ENCODE peak calls at places on chromosomes 13 and 19, in eight cellular contexts. Y, L, B, T, F, C, E and K are unnamed samples. For H4K20me1, the result is how much of the 10 kb centered on the place peaks cover.

GRCh38 chr13:42658019-42658418 is 84.1 kb downstream of the TNFSF11 start:
- DNase-seq in Y (no peak), L (no peak), B (no peak), T (no peak), F (no peak), C (no peak), E (no peak), K (no peak)

GRCh38 chr13:41611385-41611784 is 154.0 kb downstream of the RGCC start:
- DNase-seq in Y (no peak), L (no peak), B (no peak), T (no peak), F (peak), C (no peak), E (no peak), K (no peak)

GRCh38 chr13:109787135-109787954 is 962 bp upstream of the IRS2 start:
- DNase-seq in Y (no peak), L (peak), B (no peak), T (peak), F (peak), C (peak), E (peak), K (no peak)

GRCh38 chr13:82772802-82773201 is 1109.5 kb downstream of the SLITRK1 start:
- DNase-seq in Y (no peak), L (peak), B (no peak), T (no peak), F (no peak), C (peak), E (peak), K (peak)

GRCh38 chr13:109989155-109989554 is 202.8 kb upstream of the IRS2 start:
- DNase-seq in Y (no peak), L (peak), B (peak), T (no peak), F (no peak), C (peak), E (no peak), K (peak)

GRCh38 chr19:31164666-31165265 is 184.5 kb downstream of the TSHZ3 start:
- DNase-seq in Y (no peak), L (no peak), B (no peak), T (no peak), F (no peak), C (no peak), E (no peak), K (peak)

GRCh38 chr19:2634228-2634951 is 68.1 kb downstream of the GNG7 start:
- DNase-seq in Y (no peak), L (no peak), B (peak), T (peak), F (no peak), C (no peak), E (no peak), K (no peak)

GRCh38 chr19:44847144-44848035 is 1.3 kb downstream of the NECTIN2 start:
- DNase-seq in Y (no peak), L (peak), B (peak), T (peak), F (peak), C (peak), E (peak), K (peak)

GRCh38 chr13:101230271-101230890 is 185.9 kb downstream of the NALCN start:
- DNase-seq in Y (no peak), L (no peak), B (no peak), T (no peak), F (peak), C (no peak), E (no peak), K (no peak)

GRCh38 chr19:47020992-47021496 is 1.4 kb downstream of the NPAS1 start:
- DNase-seq in Y (no peak), L (no peak), B (peak), T (peak), F (peak), C (peak), E (no peak), K (no peak)

GRCh38 chr19:47019431-47020041 is at the start of gene NPAS1:
- DNase-seq in Y (no peak), L (no peak), B (peak), T (peak), F (peak), C (peak), E (no peak), K (no peak)

GRCh38 chr19:47021536-47022139 is 2.0 kb downstream of the NPAS1 start:
- DNase-seq in Y (no peak), L (no peak), B (peak), T (peak), F (peak), C (peak), E (no peak), K (no peak)

GRCh38 chr19:47020132-47020805 is 632 bp downstream of the NPAS1 start:
- DNase-seq in Y (no peak), L (no peak), B (peak), T (peak), F (peak), C (peak), E (no peak), K (no peak)

GRCh38 chr19:47018923-47019322 is 714 bp upstream of the NPAS1 start:
- DNase-seq in Y (no peak), L (no peak), B (no peak), T (no peak), F (no peak), C (no peak), E (no peak), K (no peak)
- H3K27ac ChIP-seq in Y (no peak), L (no peak), B (no peak), T (no peak), F (no peak), C (no peak), E (no peak), K (no peak)

GRCh38 chr19:38830039-38830733 is 1.4 kb downstream of the ECH1 start:
- DNase-seq in Y (no peak), L (peak), B (no peak), T (no peak), F (no peak), C (peak), E (no peak), K (peak)

GRCh38 chr19:38831142-38831605 is 420 bp downstream of the ECH1 start:
- DNase-seq in Y (no peak), L (peak), B (peak), T (peak), F (peak), C (peak), E (peak), K (peak)

DNA sequence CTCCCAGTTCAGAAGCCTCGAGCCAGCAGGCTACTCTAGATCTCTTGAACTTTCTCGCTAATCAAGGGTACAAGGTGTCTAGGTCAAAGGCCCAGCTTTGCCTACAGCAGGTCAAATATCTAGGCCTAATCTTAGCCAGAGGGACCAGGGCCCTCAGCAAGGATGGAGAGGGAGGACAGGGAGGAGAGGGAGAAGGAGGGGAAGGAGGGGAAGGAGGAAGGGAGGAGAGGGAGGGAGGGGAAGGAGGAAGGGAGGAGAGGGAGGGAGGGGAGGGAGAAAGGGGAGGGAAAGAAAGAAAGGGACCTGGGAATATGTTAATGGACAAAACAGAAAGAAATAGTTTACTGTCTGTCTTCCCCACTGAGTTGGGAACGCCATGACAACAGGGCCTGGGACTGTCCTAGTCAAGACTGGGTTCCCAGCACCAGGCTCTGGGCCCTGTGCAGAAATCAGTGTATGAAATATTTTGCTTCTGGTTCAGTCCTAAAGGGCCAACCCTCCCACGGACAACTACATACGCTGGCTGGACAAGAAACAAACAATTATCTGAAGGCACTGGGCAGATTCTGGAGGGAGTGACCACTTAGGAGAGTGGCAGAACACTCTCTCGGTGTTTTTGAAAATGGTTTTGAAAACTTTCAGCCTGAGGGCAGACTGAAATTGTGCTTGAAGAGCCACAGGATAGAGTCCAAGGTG is 4.6 kb downstream of the ECH1 start:
- DNase-seq in Y (no peak), L (no peak), B (no peak), T (no peak), F (no peak), C (no peak), E (no peak), K (no peak)
- H3K4me3 ChIP-seq in Y (no peak), L (no peak), B (no peak), T (no peak), F (no peak), C (no peak), E (no peak), K (no peak)

GRCh38 chr13:98532254-98532653 is 44.7 kb downstream of the STK24 start:
- DNase-seq in Y (no peak), L (no peak), B (no peak), T (no peak), F (no peak), C (no peak), E (no peak), K (no peak)
- H4K20me1 ChIP-seq in Y (under half), L (under half), B (half or more), T (half or more), F (half or more), C (under half), E (under half), K (half or more)

DNA sequence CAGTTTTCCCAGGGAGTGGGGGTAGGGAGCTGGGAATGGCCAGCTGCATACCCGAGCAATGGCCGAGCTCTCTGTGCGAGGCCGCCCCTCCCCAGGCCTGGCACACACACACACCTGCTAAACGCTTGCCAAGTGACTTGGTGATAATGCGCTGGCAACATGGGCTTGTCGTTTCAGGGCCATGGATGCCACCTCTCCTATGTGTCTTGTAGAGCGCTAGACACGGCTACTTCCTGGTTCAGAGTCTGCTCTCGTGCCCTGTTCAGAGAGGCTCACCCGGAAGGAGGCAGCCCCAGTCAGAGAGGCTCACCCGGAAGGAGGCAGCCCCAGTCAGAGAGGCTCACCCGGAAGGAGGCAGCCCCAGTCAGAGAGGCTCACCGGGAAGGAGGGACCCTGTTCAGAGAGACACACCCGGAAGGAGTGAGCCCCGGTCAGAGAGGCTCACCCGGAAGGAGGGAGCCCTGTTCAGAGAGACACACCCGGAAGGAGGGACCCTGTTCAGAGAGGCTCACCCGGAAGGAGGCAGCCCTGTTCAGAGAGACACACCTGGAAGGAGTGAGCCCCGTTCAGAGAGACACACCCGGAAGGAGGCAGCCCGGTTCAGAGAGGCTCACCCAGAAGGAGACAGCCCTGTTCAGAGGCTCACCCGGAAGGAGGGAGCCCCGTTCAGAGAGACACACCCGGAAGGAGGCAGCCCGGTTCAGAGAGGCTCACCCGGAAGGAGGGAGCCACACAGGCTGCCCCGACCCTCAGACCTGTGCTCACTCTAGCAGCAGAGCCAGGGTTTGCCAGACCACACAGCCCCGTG is 4.2 kb downstream of the ADPRHL1 start:
- DNase-seq in Y (peak), L (peak), B (peak), T (peak), F (no peak), C (peak), E (no peak), K (no peak)
- H3K27ac ChIP-seq in Y (peak), L (peak), B (peak), T (peak), F (no peak), C (no peak), E (peak), K (no peak)

GRCh38 chr13:43805071-43805468 is 18.3 kb upstream of the ENOX1 start:
- DNase-seq in Y (peak), L (peak), B (peak), T (peak), F (peak), C (peak), E (peak), K (peak)
- H3K4me3 ChIP-seq in Y (peak), L (peak), B (peak), T (no peak), F (no peak), C (peak), E (peak), K (peak)

GRCh38 chr19:40799558-40800338 is 757 bp downstream of the EGLN2 start:
- DNase-seq in Y (no peak), L (no peak), B (no peak), T (peak), F (peak), C (peak), E (no peak), K (no peak)

GRCh38 chr19:40801449-40802299 is 2.7 kb downstream of the EGLN2 start:
- DNase-seq in Y (no peak), L (no peak), B (peak), T (no peak), F (no peak), C (peak), E (no peak), K (no peak)

GRCh38 chr19:40798997-40799557 is at the start of gene EGLN2:
- DNase-seq in Y (no peak), L (no peak), B (peak), T (no peak), F (peak), C (no peak), E (no peak), K (no peak)

GRCh38 chr19:40800997-40801377 is 2.0 kb downstream of the EGLN2 start:
- DNase-seq in Y (no peak), L (no peak), B (no peak), T (no peak), F (no peak), C (no peak), E (no peak), K (no peak)

DNA sequence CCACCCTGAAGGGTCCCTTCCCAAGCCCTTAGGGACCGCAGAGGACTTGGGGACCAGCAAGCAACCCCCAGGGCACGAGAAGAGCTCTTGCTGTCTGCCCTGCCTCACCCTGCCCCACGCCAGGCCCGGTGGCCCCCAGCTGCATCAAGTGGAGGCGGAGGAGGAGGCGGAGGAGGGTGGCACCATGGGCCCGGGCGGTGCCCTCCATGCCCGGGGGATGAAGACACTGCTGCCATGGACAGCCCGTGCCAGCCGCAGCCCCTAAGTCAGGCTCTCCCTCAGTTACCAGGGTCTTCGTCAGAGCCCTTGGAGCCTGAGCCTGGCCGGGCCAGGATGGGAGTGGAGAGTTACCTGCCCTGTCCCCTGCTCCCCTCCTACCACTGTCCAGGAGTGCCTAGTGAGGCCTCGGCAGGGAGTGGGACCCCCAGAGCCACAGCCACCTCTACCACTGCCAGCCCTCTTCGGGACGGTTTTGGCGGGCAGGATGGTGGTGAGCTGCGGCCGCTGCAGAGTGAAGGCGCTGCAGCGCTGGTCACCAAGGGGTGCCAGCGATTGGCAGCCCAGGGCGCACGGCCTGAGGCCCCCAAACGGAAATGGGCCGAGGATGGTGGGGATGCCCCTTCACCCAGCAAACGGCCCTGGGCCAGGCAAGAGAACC is 1.5 kb downstream of the EGLN2 start:
- DNase-seq in Y (no peak), L (no peak), B (peak), T (no peak), F (no peak), C (no peak), E (no peak), K (no peak)
- H4K20me1 ChIP-seq in Y (under half), L (under half), B (half or more), T (half or more), F (under half), C (under half), E (under half), K (half or more)

GRCh38 chr13:97582170-97582569 is 148.2 kb downstream of the RAP2A start:
- DNase-seq in Y (no peak), L (no peak), B (no peak), T (no peak), F (no peak), C (no peak), E (no peak), K (no peak)
- H3K27ac ChIP-seq in Y (no peak), L (no peak), B (no peak), T (peak), F (no peak), C (no peak), E (no peak), K (no peak)